ENCODE peak calls at places on chromosomes 7 and 10, in six cellular contexts. E, B, K, W, N and Q are unnamed samples.

GRCh38 chr10:100338434-100339036 is 8.5 kb upstream of the SCD start:
- DNase-seq in E (peak; percentile 71), K (peak; percentile 60), N (peak; percentile 85), W (peak; percentile 81), B (peak; percentile 66), Q (peak; percentile 65)

GRCh38 chr7:96388620-96389383 is 66.9 kb upstream of the SLC25A13 start:
- DNase-seq in E (no peak), N (peak; percentile 44), W (no peak), B (no peak), K (peak; percentile 80), Q (peak; percentile 77)

GRCh38 chr7:142176901-142177300 is 65.4 kb downstream of the MGAM2 start:
- DNase-seq in B (no peak), E (no peak), W (no peak), N (no peak), K (no peak), Q (no peak)

GRCh38 chr7:150685219-150686029 is at the start of gene GIMAP2:
- DNase-seq in N (no peak), E (peak; percentile 36), B (no peak), W (no peak), K (peak; percentile 30), Q (no peak)

GRCh38 chr7:50304158-50304910 is at the start of gene IKZF1:
- DNase-seq in K (no peak), N (peak; percentile 53), B (peak; percentile 29), W (no peak), E (no peak), Q (no peak)

GRCh38 chr10:3764626-3765375 is 20.2 kb downstream of the KLF6 start:
- DNase-seq in K (no peak), W (no peak), B (no peak), N (no peak), E (no peak), Q (no peak)

GRCh38 chr7:46157414-46157813 is 236.3 kb upstream of the IGFBP3 start:
- DNase-seq in E (no peak), B (no peak), N (no peak), K (no peak), W (no peak), Q (no peak)

GRCh38 chr10:62264702-62265436 is 3.8 kb downstream of the RTKN2 start:
- DNase-seq in W (no peak), N (peak; percentile 11), K (peak; percentile 94), B (no peak), E (no peak), Q (peak; percentile 95)

GRCh38 chr10:91709394-91709798 is 76.5 kb upstream of the PPP1R3C start:
- DNase-seq in N (no peak), W (no peak), E (no peak), K (peak; percentile 55), B (no peak), Q (peak; percentile 41)

GRCh38 chr7:36303202-36304098 is 86.2 kb upstream of the ANLN start:
- DNase-seq in B (no peak), W (peak; percentile 61), K (peak; percentile 92), E (peak; percentile 90), N (no peak), Q (peak; percentile 89)

GRCh38 chr10:68276224-68276623 is 44.3 kb upstream of the ATOH7 start:
- DNase-seq in N (no peak), B (no peak), W (no peak), K (no peak), E (no peak), Q (no peak)

GRCh38 chr10:80144302-80145131 is 12.0 kb downstream of the PLAC9 start:
- DNase-seq in B (no peak), N (no peak), W (no peak), K (no peak), E (peak; percentile 43), Q (no peak)

GRCh38 chr10:119159332-119159731 is 6.2 kb downstream of the SFXN4 start:
- DNase-seq in K (no peak), E (no peak), B (no peak), W (no peak), N (no peak), Q (no peak)

GRCh38 chr10:11993834-11994468 is 48.7 kb downstream of the UPF2 start:
- DNase-seq in N (no peak), E (no peak), K (no peak), W (no peak), B (no peak), Q (no peak)

GRCh38 chr10:123043409-123043925 is 34.7 kb downstream of the ACADSB start:
- DNase-seq in K (peak; percentile 63), E (peak; percentile 51), W (peak; percentile 32), B (peak; percentile 24), N (peak; percentile 53), Q (peak; percentile 64)

GRCh38 chr7:104096683-104097082 is 107.2 kb upstream of the RELN start:
- DNase-seq in N (peak; percentile 27), E (peak; percentile 15), W (no peak), B (no peak), K (no peak), Q (peak; percentile 26)

GRCh38 chr10:30781571-30782542 is 152.3 kb upstream of the LYZL2 start:
- DNase-seq in E (no peak), W (peak; percentile 81), B (no peak), K (no peak), N (no peak), Q (no peak)

GRCh38 chr10:95374597-95375209 is 83.9 kb upstream of the PDLIM1 start:
- DNase-seq in W (peak; percentile 62), K (peak; percentile 71), N (peak; percentile 81), B (peak; percentile 65), E (peak; percentile 65), Q (peak; percentile 66)

GRCh38 chr10:94992811-94993210 is 54.4 kb downstream of the CYP2C9 start:
- DNase-seq in B (no peak), N (no peak), W (no peak), K (no peak), E (no peak), Q (no peak)

GRCh38 chr7:151436446-151437162 is 3.3 kb downstream of the CRYGN start:
- DNase-seq in E (no peak), N (no peak), K (no peak), B (no peak), W (no peak), Q (peak; percentile 75)

GRCh38 chr10:34494012-34494411 is 321.1 kb downstream of the PARD3 start:
- DNase-seq in N (no peak), B (no peak), K (no peak), W (no peak), E (no peak), Q (peak; percentile 37)

GRCh38 chr10:21318768-21319167 is 206.7 kb downstream of the SKIDA1 start:
- DNase-seq in E (no peak), K (no peak), W (no peak), B (no peak), N (no peak), Q (peak; percentile 41)

GRCh38 chr7:119256446-119257131 is 1016.4 kb upstream of the KCND2 start:
- DNase-seq in K (no peak), B (no peak), N (no peak), E (no peak), W (no peak), Q (no peak)

GRCh38 chr10:132183046-132183445 is 3.7 kb upstream of the DPYSL4 start:
- DNase-seq in W (no peak), B (no peak), E (no peak), N (no peak), K (no peak), Q (no peak)

GRCh38 chr10:10209152-10209551 is 808.5 kb upstream of the CELF2 start:
- DNase-seq in E (no peak), B (no peak), W (no peak), K (no peak), N (no peak), Q (peak; percentile 4)

GRCh38 chr7:84982199-84982598 is 204.7 kb downstream of the SEMA3D start:
- DNase-seq in N (no peak), B (no peak), K (no peak), W (no peak), E (no peak), Q (no peak)

GRCh38 chr7:43698461-43699255 is 30.7 kb downstream of the COA1 start:
- DNase-seq in B (no peak), K (no peak), E (no peak), N (no peak), W (no peak), Q (no peak)

GRCh38 chr10:101818119-101818957 is at the start of gene OGA:
- DNase-seq in E (peak; percentile 98), K (peak; percentile 100), N (peak; percentile 96), B (peak; percentile 94), W (peak; percentile 93), Q (peak; percentile 100)

GRCh38 chr10:113616244-113617074 is 47.4 kb downstream of the NRAP start:
- DNase-seq in N (peak; percentile 11), E (no peak), W (no peak), K (no peak), B (no peak), Q (no peak)
- TF ChIP-seq CTCF in N (peak; percentile 36), E (no peak), W (peak; percentile 58), K (peak; percentile 46), B (peak; percentile 66), Q (peak; percentile 19)

DNA sequence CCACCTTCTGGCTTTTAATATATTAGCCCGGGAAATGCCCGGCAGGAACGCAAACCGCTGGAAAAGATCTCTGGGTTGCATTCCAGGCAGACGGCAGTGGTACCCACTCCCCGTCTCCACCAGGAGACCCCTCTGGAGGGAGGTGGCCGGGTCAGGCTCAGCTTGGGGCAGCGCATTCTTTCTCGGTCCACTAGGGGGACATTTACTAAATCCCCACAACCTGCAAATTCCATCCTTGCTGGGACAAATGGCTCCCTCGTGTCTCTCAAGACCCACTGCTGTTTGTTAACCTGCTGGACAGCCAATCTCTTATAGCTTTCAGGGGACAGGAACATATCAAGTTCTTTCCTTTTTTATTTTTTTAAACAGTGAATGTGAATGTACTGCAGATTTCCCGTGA is 45.8 kb upstream of the CARD11 start:
- DNase-seq in N (peak; percentile 53), K (peak; percentile 5), B (peak; percentile 22), E (no peak), W (no peak), Q (no peak)
- TF ChIP-seq CTCF in N (peak; percentile 82), K (peak; percentile 54), B (peak; percentile 77), E (peak; percentile 24), W (no peak), Q (peak; percentile 37)

DNA sequence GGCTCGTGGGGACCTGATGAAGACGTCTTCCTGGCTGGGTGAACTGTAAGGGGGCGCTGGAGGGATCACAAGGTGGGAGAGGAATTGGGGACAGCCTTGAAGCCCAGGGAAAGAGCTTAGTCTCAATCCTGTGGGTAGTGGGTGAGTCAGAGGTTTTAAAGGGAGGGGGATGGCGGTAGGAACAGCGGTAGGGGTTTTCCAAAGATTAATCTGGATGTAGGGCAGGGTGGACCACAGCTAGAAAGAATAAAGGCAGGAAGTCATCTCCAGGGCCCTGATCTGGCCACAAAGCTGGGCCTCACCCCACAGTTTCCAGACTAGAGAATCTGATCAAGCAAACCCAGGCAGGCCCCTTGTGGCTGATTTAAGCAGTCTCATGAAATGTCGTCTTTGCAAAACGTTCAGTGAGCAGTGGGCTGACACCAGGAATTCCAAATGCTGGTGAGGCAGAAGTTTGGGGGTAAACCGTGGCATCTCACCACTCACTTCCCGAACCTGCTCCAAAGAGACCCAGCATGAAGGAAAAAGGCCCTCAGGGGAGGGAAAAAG is 65.3 kb downstream of the CALML3 start:
- DNase-seq in E (no peak), B (no peak), K (peak; percentile 77), N (no peak), W (no peak), Q (peak; percentile 66)
- TF ChIP-seq CTCF in E (no peak), B (peak; percentile 24), K (peak; percentile 45), N (peak; percentile 11), W (no peak), Q (peak; percentile 53)

DNA sequence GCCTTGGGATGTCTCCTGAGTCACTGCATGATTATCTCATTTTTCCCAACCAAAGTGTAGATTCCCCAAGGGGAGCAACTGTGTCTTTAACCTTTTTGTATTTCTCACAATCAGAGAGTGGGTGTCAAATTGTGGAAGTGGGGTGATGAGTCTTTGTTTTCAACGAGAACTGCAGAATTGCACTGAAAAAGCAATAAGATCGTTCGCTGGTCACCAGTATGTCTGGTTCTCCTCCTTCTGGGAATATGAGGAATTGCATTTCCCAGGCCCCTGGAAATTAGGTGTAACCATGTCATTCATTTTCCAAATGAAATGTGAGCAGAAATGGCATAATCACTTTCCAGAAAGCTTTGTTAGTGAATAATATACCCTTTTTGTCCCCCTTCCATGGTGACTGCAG is 326.9 kb downstream of the GPAM start:
- DNase-seq in E (no peak), W (no peak), K (no peak), N (no peak), B (no peak), Q (peak; percentile 36)
- TF ChIP-seq CTCF in E (peak; percentile 14), W (peak; percentile 26), K (peak; percentile 32), N (peak; percentile 59), B (peak; percentile 43), Q (peak; percentile 62)